ENCODE peak calls at places on chromosomes 16 and 17, in nine cellular contexts. J, S, Y, H, G, X, D, N and W are unnamed samples.

GRCh38 chr17:61416540-61417363 is 17.1 kb downstream of the TBX2 start:
- DNase-seq in X (peak; percentile 91), H (peak; percentile 77), G (peak; percentile 96), D (peak; percentile 77), S (peak; percentile 74), N (peak; percentile 62), J (peak; percentile 89), Y (no peak), W (peak; percentile 81)

GRCh38 chr17:52696362-52696761 is 537.8 kb upstream of the CA10 start:
- DNase-seq in Y (no peak), H (no peak), S (no peak), G (no peak), X (no peak), N (no peak), D (no peak), J (no peak), W (no peak)

GRCh38 chr17:72123964-72124791 is 3.4 kb downstream of the SOX9 start:
- DNase-seq in D (peak; percentile 18), X (no peak), Y (no peak), H (no peak), S (no peak), J (no peak), N (no peak), G (no peak), W (no peak)

GRCh38 chr17:16444258-16444886 is 29.0 kb downstream of the TRPV2 start:
- DNase-seq in X (no peak), Y (no peak), H (no peak), D (no peak), J (no peak), G (no peak), N (no peak), S (peak; percentile 34), W (no peak)

GRCh38 chr16:16763449-16763848 is 384.5 kb downstream of the NPIPA7 start:
- DNase-seq in H (no peak), Y (no peak), N (no peak), S (no peak), X (no peak), D (no peak), G (no peak), J (no peak), W (no peak)

GRCh38 chr16:19691161-19691850 is 26.7 kb downstream of the KNOP1 start:
- DNase-seq in X (no peak), G (no peak), S (no peak), D (no peak), H (no peak), J (no peak), Y (no peak), N (peak; percentile 37), W (peak; percentile 55)

GRCh38 chr16:88339926-88340754 is 42.6 kb upstream of the ZNF469 start:
- DNase-seq in J (no peak), H (no peak), N (no peak), S (no peak), D (peak; percentile 14), G (no peak), Y (no peak), X (no peak), W (peak; percentile 52)

GRCh38 chr17:50864747-50865059 is 1.5 kb downstream of the TOB1 start:
- DNase-seq in H (no peak), Y (no peak), N (no peak), X (no peak), S (no peak), D (no peak), J (no peak), G (no peak), W (no peak)

GRCh38 chr17:15502315-15503112 is 35.1 kb upstream of the CDRT4 start:
- DNase-seq in H (peak; percentile 84), X (peak; percentile 97), G (peak; percentile 97), S (peak; percentile 80), J (peak; percentile 33), D (peak; percentile 85), Y (peak; percentile 11), N (peak; percentile 90), W (peak; percentile 89)

GRCh38 chr17:66783656-66784381 is 51.1 kb upstream of the CACNG5 start:
- DNase-seq in J (no peak), G (no peak), D (no peak), H (no peak), S (no peak), N (no peak), Y (no peak), X (no peak), W (no peak)

GRCh38 chr17:79739148-79740062 is 8.7 kb downstream of the ENPP7 start:
- DNase-seq in J (no peak), H (peak; percentile 35), N (peak; percentile 55), G (no peak), Y (no peak), S (no peak), D (no peak), X (no peak), W (peak; percentile 75)

GRCh38 chr16:27334874-27335273 is 21.1 kb downstream of the IL4R start:
- DNase-seq in S (no peak), J (no peak), Y (no peak), N (no peak), D (no peak), X (no peak), H (no peak), G (no peak), W (no peak)

GRCh38 chr16:55661842-55662479 is 6.2 kb downstream of the SLC6A2 start:
- DNase-seq in G (no peak), X (no peak), H (no peak), D (no peak), Y (no peak), S (no peak), N (no peak), J (no peak), W (no peak)

GRCh38 chr17:66459811-66460270 is 157.4 kb downstream of the PRKCA start:
- DNase-seq in G (no peak), N (no peak), X (peak; percentile 92), S (peak; percentile 48), D (peak; percentile 44), Y (peak; percentile 99), H (no peak), J (peak; percentile 77), W (peak; percentile 61)

GRCh38 chr17:10738516-10739258 is 8.9 kb upstream of the TMEM220 start:
- DNase-seq in D (peak; percentile 54), J (no peak), X (peak; percentile 59), Y (no peak), H (no peak), S (peak; percentile 25), G (no peak), N (no peak), W (no peak)

GRCh38 chr17:28970879-28971278 is 19.6 kb upstream of the PHF12 start:
- DNase-seq in S (no peak), X (no peak), Y (no peak), H (peak; percentile 43), G (no peak), N (no peak), D (no peak), J (no peak), W (no peak)

GRCh38 chr16:47136101-47136820 is 7.5 kb downstream of the NETO2 start:
- DNase-seq in S (no peak), H (no peak), X (no peak), J (peak; percentile 21), D (no peak), N (no peak), G (no peak), Y (no peak), W (no peak)

GRCh38 chr16:29126621-29127020 is 141.8 kb downstream of the LAT start:
- DNase-seq in D (no peak), H (no peak), J (no peak), X (no peak), G (no peak), Y (no peak), N (no peak), S (no peak), W (no peak)

GRCh38 chr17:35578195-35578928 is at the start of gene PEX12:
- DNase-seq in G (peak; percentile 95), J (peak; percentile 81), H (peak; percentile 88), S (peak; percentile 88), D (peak; percentile 91), X (peak; percentile 94), Y (peak; percentile 89), N (peak; percentile 82), W (peak; percentile 85)

GRCh38 chr17:76880268-76880667 is 12.1 kb downstream of the MGAT5B start:
- DNase-seq in D (no peak), N (no peak), X (no peak), J (no peak), Y (no peak), S (no peak), G (no peak), H (no peak), W (no peak)

GRCh38 chr17:17700251-17700969 is 19.2 kb downstream of the RAI1 start:
- DNase-seq in J (no peak), D (peak; percentile 52), H (no peak), S (peak; percentile 47), Y (no peak), G (no peak), N (no peak), X (no peak), W (no peak)
- H3K4me3 ChIP-seq in J (no peak overlapping the region), D (peak overlapping the region; percentile 33), H (peak overlapping the region; percentile 14), S (peak overlapping the region; percentile 47), Y (no peak overlapping the region), G (peak overlapping the region; percentile 44), N (peak overlapping the region; percentile 65), X (peak overlapping the region; percentile 28), W (peak overlapping the region; percentile 29)

GRCh38 chr17:40019140-40019991 is 4.1 kb downstream of the CSF3 start:
- DNase-seq in G (no peak), J (no peak), D (no peak), S (no peak), X (peak; percentile 77), Y (no peak), H (no peak), N (no peak), W (no peak)
- TF ChIP-seq CTCF in G (no peak), J (no peak), D (no peak), S (no peak), X (no peak), Y (no peak), H (no peak), N (no peak), W (no peak)

DNA sequence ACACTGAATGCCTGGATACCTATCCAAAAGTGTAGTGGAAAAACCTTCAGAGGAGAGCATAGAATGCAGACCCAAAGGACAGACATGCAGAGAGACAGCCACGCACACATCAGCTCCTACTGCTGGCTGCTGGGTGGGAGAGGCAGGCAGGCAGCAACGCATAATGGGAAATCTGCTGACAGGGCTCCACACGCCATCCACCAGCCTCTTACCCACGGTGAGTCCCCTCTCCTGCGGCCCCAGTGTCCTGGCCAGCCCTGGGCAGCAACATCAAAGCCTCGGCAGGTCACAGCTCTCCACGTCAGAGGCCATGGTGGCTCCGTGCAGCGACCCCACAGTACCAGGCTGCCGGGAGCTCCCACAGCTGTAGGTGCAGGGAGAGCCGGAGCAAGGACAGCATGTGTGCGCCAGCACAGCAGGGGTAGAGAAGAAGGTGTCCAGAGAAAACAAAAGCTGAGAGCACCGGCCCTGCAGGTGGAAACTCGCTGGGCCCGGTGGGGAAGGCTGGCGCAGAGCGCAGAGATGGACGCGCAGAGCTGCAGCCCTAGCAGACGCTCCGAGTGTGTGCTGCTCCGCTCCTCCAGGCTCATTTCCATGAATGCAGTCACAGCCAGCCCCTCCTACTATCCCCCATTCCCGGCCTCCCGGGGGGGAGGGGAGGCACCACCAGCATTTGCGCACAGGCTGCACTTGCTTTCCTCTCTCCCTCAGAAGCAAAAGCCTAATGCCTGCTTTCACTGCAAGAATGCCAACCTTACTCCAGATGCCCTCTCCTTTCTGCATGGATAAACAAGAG is 58.9 kb downstream of the CYTH1 start:
- DNase-seq in D (peak; percentile 41), N (no peak), H (no peak), J (no peak), X (peak; percentile 89), G (no peak), S (no peak), Y (no peak), W (peak; percentile 65)
- TF ChIP-seq POLR2AphosphoS5 in D (peak; percentile 71), N (no peak), H (no peak), J (no peak), X (peak; percentile 78), G (peak; percentile 36), S (no peak), Y (no peak), W (no peak)

GRCh38 chr16:30459456-30459855 is 13.1 kb upstream of the ITGAL start:
- DNase-seq in G (no peak), H (no peak), Y (no peak), S (no peak), X (no peak), N (no peak), J (no peak), D (no peak), W (no peak)
- H3K4me3 ChIP-seq in G (no peak overlapping the region), H (no peak overlapping the region), Y (no peak overlapping the region), S (no peak overlapping the region), X (no peak overlapping the region), N (no peak overlapping the region), J (no peak overlapping the region), D (no peak overlapping the region), W (no peak overlapping the region)